ENCODE peak calls at places on chromosome 19, in nine cellular contexts. M is AG08396; F is frontal cortex; E is activated naive CD8-positive, alpha-beta T cell treated with anti-CD3 and anti-CD28 coated beads, Interleukin-2, amount 50 U/mL, for 24 hours; L is AG10803; H is sciatic nerve; P is fibroblast of gingiva; Y is activated CD4-positive, CD25-positive, alpha-beta regulatory T cell treated with anti-CD3 and anti-CD28 coated beads, Interleukin-2, amount 50 U/mL, for 16 hours; S is SW 1271. I is an unnamed sample.

GRCh38 chr19:42528354-42529247 is at the start of gene CEACAM1:
- DNase-seq in F (no peak), M (peak; percentile 3), P (no peak), E (peak; percentile 48), H (no peak), L (no peak), S (no peak), Y (no peak), I (no peak)

GRCh38 chr19:46745521-46746280 is at the start of gene FKRP:
- DNase-seq in P (no peak), H (no peak), M (peak; percentile 66), Y (no peak), S (no peak), F (peak; percentile 77), L (no peak), E (peak; percentile 46), I (no peak)

GRCh38 chr19:3075605-3076431 is 13.5 kb upstream of the TLE5 start:
- DNase-seq in F (no peak), H (peak; percentile 74), L (no peak), P (no peak), M (peak; percentile 74), E (peak; percentile 86), S (no peak), Y (peak; percentile 57), I (peak; percentile 9)

GRCh38 chr19:55251296-55252081 is 7.3 kb downstream of the PPP6R1 start:
- DNase-seq in P (no peak), S (no peak), M (no peak), Y (no peak), H (no peak), F (no peak), L (no peak), E (peak; percentile 60), I (peak; percentile 82)

GRCh38 chr19:14006766-14007562 is 844 bp upstream of the RFX1 start:
- DNase-seq in S (no peak), P (no peak), H (peak; percentile 92), L (no peak), F (peak; percentile 78), E (peak; percentile 86), M (no peak), Y (no peak), I (no peak)

GRCh38 chr19:1668339-1669123 is 16.1 kb upstream of the TCF3 start:
- DNase-seq in H (no peak), L (no peak), E (peak; percentile 34), P (no peak), Y (no peak), M (no peak), F (no peak), S (no peak), I (no peak)

GRCh38 chr19:29858000-29858596 is 46.3 kb downstream of the CCNE1 start:
- DNase-seq in F (no peak), H (no peak), P (no peak), E (peak; percentile 46), M (no peak), S (peak; percentile 7), Y (no peak), L (no peak), I (no peak)

GRCh38 chr19:17113127-17113785 is 37.7 kb downstream of the MYO9B start:
- DNase-seq in F (no peak), S (no peak), L (no peak), P (no peak), E (no peak), Y (no peak), M (no peak), H (no peak), I (no peak)

GRCh38 chr19:31386806-31387205 is 37.6 kb upstream of the TSHZ3 start:
- DNase-seq in L (no peak), P (no peak), F (no peak), H (no peak), Y (no peak), E (no peak), S (no peak), M (no peak), I (no peak)

I was measured in RCC 7860.